ENCODE peak calls at places on chromosome 7, in five cellular contexts. L is dermis blood vessel endothelial cell, O is hippocampal formation, Z is nephron progenitor cell, J is psoas muscle. R is an unnamed sample.

GRCh38 chr7:155557778-155558177 is 11.4 kb upstream of the CNPY1 start:
- DNase-seq in L (no peak), O (no peak), Z (no peak), J (peak; percentile 27), R (no peak)

GRCh38 chr7:117673839-117674238 is 194.0 kb downstream of the CFTR start:
- DNase-seq in L (peak; percentile 64), O (peak; percentile 59), Z (no peak), J (no peak), R (peak; percentile 56)

GRCh38 chr7:18064242-18064838 is 36.7 kb upstream of the PRPS1L1 start:
- DNase-seq in L (peak; percentile 22), O (no peak), Z (peak; percentile 48), J (no peak), R (peak; percentile 6)

GRCh38 chr7:22943997-22944396 is 69.9 kb downstream of the HYCC1 start:
- DNase-seq in L (no peak), O (no peak), Z (no peak), J (no peak), R (no peak)

GRCh38 chr7:116218051-116218645 is 7.8 kb downstream of the TES start:
- DNase-seq in L (peak; percentile 81), O (no peak), Z (no peak), J (no peak), R (peak; percentile 97)

GRCh38 chr7:117785431-117785830 is 87.8 kb downstream of the CTTNBP2 start:
- DNase-seq in L (no peak), O (no peak), Z (no peak), J (no peak), R (no peak)

GRCh38 chr7:101634196-101634717 is 5.2 kb upstream of the MYL10 start:
- DNase-seq in L (no peak), O (no peak), Z (no peak), J (no peak), R (no peak)

GRCh38 chr7:69430502-69431145 is 167.7 kb upstream of the AUTS2 start:
- DNase-seq in L (no peak), O (no peak), Z (peak; percentile 10), J (peak; percentile 64), R (no peak)

GRCh38 chr7:130994378-130995115 is 260.5 kb upstream of the KLF14 start:
- DNase-seq in L (no peak), O (peak; percentile 72), Z (no peak), J (no peak), R (no peak)

GRCh38 chr7:47827321-47827720 is 120.9 kb downstream of the PKD1L1 start:
- DNase-seq in L (no peak), O (no peak), Z (no peak), J (no peak), R (no peak)

GRCh38 chr7:27605689-27606269 is 56.9 kb downstream of the HIBADH start:
- DNase-seq in L (peak; percentile 56), O (no peak), Z (no peak), J (no peak), R (peak; percentile 63)

GRCh38 chr7:69656890-69657289 is 58.6 kb downstream of the AUTS2 start:
- DNase-seq in L (no peak), O (no peak), Z (no peak), J (peak; percentile 68), R (no peak)

GRCh38 chr7:471866-472639 is 47.6 kb downstream of the PDGFA start:
- DNase-seq in L (peak; percentile 71), O (no peak), Z (peak; percentile 89), J (peak; percentile 96), R (peak; percentile 64)

GRCh38 chr7:14936530-14936929 is 34.0 kb upstream of the DGKB start:
- DNase-seq in L (no peak), O (peak; percentile 15), Z (peak; percentile 25), J (peak; percentile 22), R (peak; percentile 18)

GRCh38 chr7:5510426-5511045 is 86.9 kb upstream of the TNRC18 start:
- DNase-seq in L (no peak), O (no peak), Z (no peak), J (no peak), R (no peak)

GRCh38 chr7:2521952-2522591 is 2.5 kb downstream of the LFNG start:
- DNase-seq in L (peak; percentile 75), O (no peak), Z (no peak), J (no peak), R (peak; percentile 48)

GRCh38 chr7:15686209-15686956 is at the start of gene MEOX2:
- DNase-seq in L (peak; percentile 98), O (no peak), Z (peak; percentile 68), J (peak; percentile 91), R (peak; percentile 87)

R was measured in endothelial cell of umbilical vein.